ENCODE peak calls at places on chromosomes 12 and 14, in four cellular contexts. One of them, this sample, is unnamed.

GRCh38 chr12:12837025-12837872 is 24.1 kb downstream of the DDX47 start:
- DNase-seq in HCT116: peak; percentile 67
- DNase-seq in hepatocyte: peak; percentile 83
- DNase-seq in heart right ventricle: peak; percentile 12
- DNase-seq in this sample: no peak

GRCh38 chr12:68824597-68825250 is 16.7 kb downstream of the MDM2 start:
- DNase-seq in HCT116: no peak
- DNase-seq in hepatocyte: no peak
- DNase-seq in heart right ventricle: no peak
- DNase-seq in this sample: no peak

GRCh38 chr12:27682534-27682933 is 13.7 kb upstream of the REP15 start:
- DNase-seq in HCT116: no peak
- DNase-seq in heart right ventricle: no peak
- DNase-seq in hepatocyte: no peak
- DNase-seq in this sample: no peak

GRCh38 chr14:100384819-100385813 is 62.0 kb downstream of the SLC25A47 start:
- DNase-seq in HCT116: peak; percentile 35
- DNase-seq in hepatocyte: peak; percentile 76
- DNase-seq in heart right ventricle: no peak
- DNase-seq in this sample: no peak

GRCh38 chr14:72666610-72667009 is 227.3 kb downstream of the DPF3 start:
- DNase-seq in heart right ventricle: no peak
- DNase-seq in HCT116: peak; percentile 35
- DNase-seq in hepatocyte: no peak
- DNase-seq in this sample: no peak

GRCh38 chr12:132275110-132275531 is 54.3 kb downstream of the GALNT9 start:
- DNase-seq in hepatocyte: peak; percentile 66
- DNase-seq in heart right ventricle: no peak
- DNase-seq in HCT116: peak; percentile 82
- DNase-seq in this sample: no peak

GRCh38 chr12:124363376-124363965 is 68.6 kb downstream of the RFLNA start:
- DNase-seq in hepatocyte: no peak
- DNase-seq in heart right ventricle: no peak
- DNase-seq in HCT116: no peak
- DNase-seq in this sample: no peak

GRCh38 chr12:94777936-94778335 is 127.6 kb upstream of the TMCC3 start:
- DNase-seq in hepatocyte: no peak
- DNase-seq in heart right ventricle: no peak
- DNase-seq in HCT116: no peak
- DNase-seq in this sample: no peak

GRCh38 chr14:74605531-74606223 is 6.4 kb downstream of the LTBP2 start:
- DNase-seq in hepatocyte: no peak
- DNase-seq in heart right ventricle: no peak
- DNase-seq in HCT116: no peak
- DNase-seq in this sample: no peak

GRCh38 chr12:11794311-11794710 is 144.8 kb downstream of the ETV6 start:
- DNase-seq in heart right ventricle: peak; percentile 36
- DNase-seq in HCT116: no peak
- DNase-seq in hepatocyte: no peak
- DNase-seq in this sample: no peak

GRCh38 chr14:46819117-46819516 is 167.5 kb upstream of the RPL10L start:
- DNase-seq in HCT116: no peak
- DNase-seq in hepatocyte: no peak
- DNase-seq in heart right ventricle: no peak
- DNase-seq in this sample: no peak

GRCh38 chr12:52294803-52295202 is 3.5 kb upstream of the KRT81 start:
- DNase-seq in HCT116: no peak
- DNase-seq in heart right ventricle: no peak
- DNase-seq in hepatocyte: no peak
- DNase-seq in this sample: no peak

GRCh38 chr12:32252199-32253073 is 145.8 kb downstream of the BICD1 start:
- DNase-seq in heart right ventricle: no peak
- DNase-seq in HCT116: no peak
- DNase-seq in hepatocyte: no peak
- DNase-seq in this sample: no peak

GRCh38 chr14:23828001-23828400 is 125.6 kb upstream of the DHRS4 start:
- DNase-seq in heart right ventricle: no peak
- DNase-seq in hepatocyte: no peak
- DNase-seq in HCT116: no peak
- DNase-seq in this sample: no peak

GRCh38 chr14:32110200-32110896 is 33.2 kb downstream of the ARHGAP5 start:
- DNase-seq in hepatocyte: no peak
- DNase-seq in HCT116: no peak
- DNase-seq in heart right ventricle: no peak
- DNase-seq in this sample: no peak

GRCh38 chr12:110848524-110848923 is 1.7 kb downstream of the CCDC63 start:
- DNase-seq in hepatocyte: no peak
- DNase-seq in HCT116: no peak
- DNase-seq in heart right ventricle: no peak
- DNase-seq in this sample: no peak

GRCh38 chr12:5512585-5512970 is 80.7 kb downstream of the NTF3 start:
- DNase-seq in HCT116: no peak
- DNase-seq in heart right ventricle: no peak
- DNase-seq in hepatocyte: no peak
- DNase-seq in this sample: no peak

GRCh38 chr12:108592033-108592909 is 5.6 kb downstream of the TMEM119 start:
- DNase-seq in hepatocyte: no peak
- DNase-seq in HCT116: no peak
- DNase-seq in heart right ventricle: no peak
- DNase-seq in this sample: no peak

GRCh38 chr14:102928412-102929348 is 6.2 kb downstream of the AMN start:
- DNase-seq in heart right ventricle: peak; percentile 43
- DNase-seq in HCT116: peak; percentile 52
- DNase-seq in hepatocyte: peak; percentile 93
- DNase-seq in this sample: peak; percentile 58

GRCh38 chr14:101112351-101113107 is 209.0 kb upstream of the RTL1 start:
- DNase-seq in hepatocyte: no peak
- DNase-seq in HCT116: no peak
- DNase-seq in heart right ventricle: no peak
- DNase-seq in this sample: no peak

GRCh38 chr14:74476107-74476506 is 17.0 kb downstream of the NPC2 start:
- DNase-seq in HCT116: no peak
- DNase-seq in heart right ventricle: peak; percentile 15
- DNase-seq in hepatocyte: no peak
- DNase-seq in this sample: no peak

GRCh38 chr14:93100098-93100497 is 15.6 kb downstream of the ITPK1 start:
- DNase-seq in HCT116: no peak
- DNase-seq in heart right ventricle: no peak
- DNase-seq in hepatocyte: no peak
- DNase-seq in this sample: no peak

GRCh38 chr14:51554953-51555352 is 96.8 kb upstream of the FRMD6 start:
- DNase-seq in heart right ventricle: no peak
- DNase-seq in HCT116: no peak
- DNase-seq in hepatocyte: no peak
- DNase-seq in this sample: no peak

GRCh38 chr12:120258323-120258896 is 7.1 kb downstream of the PXN start:
- DNase-seq in heart right ventricle: no peak
- DNase-seq in HCT116: no peak
- DNase-seq in hepatocyte: no peak
- DNase-seq in this sample: no peak

GRCh38 chr12:96195845-96196451 is 1.8 kb downstream of the ELK3 start:
- DNase-seq in hepatocyte: peak; percentile 63
- DNase-seq in HCT116: no peak
- DNase-seq in heart right ventricle: no peak
- DNase-seq in this sample: no peak

GRCh38 chr12:103632554-103633216 is 45.6 kb downstream of the STAB2 start:
- DNase-seq in hepatocyte: peak; percentile 57
- DNase-seq in HCT116: peak; percentile 57
- DNase-seq in heart right ventricle: no peak
- DNase-seq in this sample: no peak

GRCh38 chr14:50559990-50560928 is at the start of gene ATL1:
- DNase-seq in hepatocyte: peak; percentile 80
- DNase-seq in HCT116: peak; percentile 29
- DNase-seq in heart right ventricle: peak; percentile 74
- DNase-seq in this sample: peak; percentile 75

GRCh38 chr12:76855266-76855665 is 23.6 kb downstream of the CSRP2 start:
- DNase-seq in heart right ventricle: no peak
- DNase-seq in hepatocyte: no peak
- DNase-seq in HCT116: no peak
- DNase-seq in this sample: no peak

GRCh38 chr14:55846852-55847471 is 267.0 kb downstream of the KTN1 start:
- DNase-seq in HCT116: no peak
- DNase-seq in heart right ventricle: no peak
- DNase-seq in hepatocyte: no peak
- DNase-seq in this sample: no peak

GRCh38 chr14:68683326-68683725 is 109.5 kb downstream of the ZFP36L1 start:
- DNase-seq in HCT116: no peak
- DNase-seq in heart right ventricle: no peak
- DNase-seq in hepatocyte: no peak
- DNase-seq in this sample: no peak

GRCh38 chr12:65649126-65649525 is 175.2 kb upstream of the HMGA2 start:
- DNase-seq in hepatocyte: no peak
- DNase-seq in HCT116: peak; percentile 98
- DNase-seq in heart right ventricle: no peak
- DNase-seq in this sample: no peak

GRCh38 chr12:1517007-1517406 is 77.4 kb downstream of the FBXL14 start:
- DNase-seq in heart right ventricle: no peak
- DNase-seq in hepatocyte: no peak
- DNase-seq in HCT116: no peak
- DNase-seq in this sample: no peak

GRCh38 chr14:42424501-42424900 is 817.8 kb downstream of the LRFN5 start:
- DNase-seq in heart right ventricle: no peak
- DNase-seq in hepatocyte: no peak
- DNase-seq in HCT116: no peak
- DNase-seq in this sample: no peak

GRCh38 chr14:101823511-101824120 is 62.1 kb downstream of the PPP2R5C start:
- DNase-seq in HCT116: no peak
- DNase-seq in hepatocyte: no peak
- DNase-seq in heart right ventricle: no peak
- DNase-seq in this sample: no peak

GRCh38 chr12:48070033-48070432 is 35.8 kb downstream of the SENP1 start:
- DNase-seq in heart right ventricle: no peak
- DNase-seq in hepatocyte: no peak
- DNase-seq in HCT116: no peak
- DNase-seq in this sample: no peak

GRCh38 chr12:48071808-48072207 is 34.1 kb downstream of the SENP1 start:
- DNase-seq in heart right ventricle: no peak
- DNase-seq in HCT116: no peak
- DNase-seq in hepatocyte: no peak
- DNase-seq in this sample: no peak

GRCh38 chr12:48072266-48072665 is 33.6 kb downstream of the SENP1 start:
- DNase-seq in heart right ventricle: no peak
- DNase-seq in HCT116: no peak
- DNase-seq in hepatocyte: no peak
- DNase-seq in this sample: no peak

GRCh38 chr12:48069253-48069652 is 36.6 kb downstream of the SENP1 start:
- DNase-seq in hepatocyte: no peak
- DNase-seq in heart right ventricle: no peak
- DNase-seq in HCT116: no peak
- DNase-seq in this sample: no peak

GRCh38 chr12:48070731-48071130 is 35.1 kb downstream of the SENP1 start:
- DNase-seq in hepatocyte: no peak
- DNase-seq in HCT116: no peak
- DNase-seq in heart right ventricle: no peak
- DNase-seq in this sample: no peak
- H3K27me3 ChIP-seq in hepatocyte: no peaks in the 10 kb centered on the region
- H3K27me3 ChIP-seq in HCT116: no peaks in the 10 kb centered on the region
- H3K27me3 ChIP-seq in heart right ventricle: no peaks in the 10 kb centered on the region
- H3K27me3 ChIP-seq in this sample: no peaks in the 10 kb centered on the region

GRCh38 chr14:78644824-78645559 is 474.8 kb downstream of the NRXN3 start:
- DNase-seq in HCT116: no peak
- DNase-seq in heart right ventricle: no peak
- DNase-seq in hepatocyte: no peak
- DNase-seq in this sample: no peak
- TF ChIP-seq CTCF in HCT116: no peak
- TF ChIP-seq CTCF in heart right ventricle: no peak
- TF ChIP-seq CTCF in hepatocyte: no peak
- TF ChIP-seq CTCF in this sample: no peak

GRCh38 chr14:105900398-105901160 is 374.2 kb downstream of the TMEM121 start:
- DNase-seq in HCT116: no peak
- DNase-seq in hepatocyte: no peak
- DNase-seq in heart right ventricle: peak; percentile 1
- DNase-seq in this sample: no peak
- H3K4me3 ChIP-seq in HCT116: no peak overlapping the region
- H3K4me3 ChIP-seq in hepatocyte: no peak overlapping the region
- H3K4me3 ChIP-seq in heart right ventricle: no peak overlapping the region
- H3K4me3 ChIP-seq in this sample: no peak overlapping the region

GRCh38 chr14:36204674-36205073 is 28.2 kb upstream of the PTCSC3 start:
- DNase-seq in HCT116: no peak
- DNase-seq in heart right ventricle: no peak
- DNase-seq in hepatocyte: no peak
- DNase-seq in this sample: no peak
- H3K27me3 ChIP-seq in HCT116: peaks cover 2% of the 10 kb centered on the region
- H3K27me3 ChIP-seq in heart right ventricle: no peaks in the 10 kb centered on the region
- H3K27me3 ChIP-seq in hepatocyte: no peaks in the 10 kb centered on the region
- H3K27me3 ChIP-seq in this sample: no peaks in the 10 kb centered on the region

GRCh38 chr14:91996951-91997371 is 42.9 kb downstream of the TRIP11 start:
- DNase-seq in heart right ventricle: no peak
- DNase-seq in hepatocyte: peak; percentile 73
- DNase-seq in HCT116: peak; percentile 44
- DNase-seq in this sample: no peak
- TF ChIP-seq CTCF in heart right ventricle: peak; percentile 71
- TF ChIP-seq CTCF in hepatocyte: peak; percentile 65
- TF ChIP-seq CTCF in HCT116: peak; percentile 72
- TF ChIP-seq CTCF in this sample: peak; percentile 67

GRCh38 chr12:24608108-24608507 is 340.8 kb downstream of the BCAT1 start:
- DNase-seq in HCT116: no peak
- DNase-seq in hepatocyte: no peak
- DNase-seq in heart right ventricle: no peak
- DNase-seq in this sample: no peak
- H3K4me3 ChIP-seq in HCT116: no peak overlapping the region
- H3K4me3 ChIP-seq in hepatocyte: no peak overlapping the region
- H3K4me3 ChIP-seq in heart right ventricle: no peak overlapping the region
- H3K4me3 ChIP-seq in this sample: no peak overlapping the region

DNA sequence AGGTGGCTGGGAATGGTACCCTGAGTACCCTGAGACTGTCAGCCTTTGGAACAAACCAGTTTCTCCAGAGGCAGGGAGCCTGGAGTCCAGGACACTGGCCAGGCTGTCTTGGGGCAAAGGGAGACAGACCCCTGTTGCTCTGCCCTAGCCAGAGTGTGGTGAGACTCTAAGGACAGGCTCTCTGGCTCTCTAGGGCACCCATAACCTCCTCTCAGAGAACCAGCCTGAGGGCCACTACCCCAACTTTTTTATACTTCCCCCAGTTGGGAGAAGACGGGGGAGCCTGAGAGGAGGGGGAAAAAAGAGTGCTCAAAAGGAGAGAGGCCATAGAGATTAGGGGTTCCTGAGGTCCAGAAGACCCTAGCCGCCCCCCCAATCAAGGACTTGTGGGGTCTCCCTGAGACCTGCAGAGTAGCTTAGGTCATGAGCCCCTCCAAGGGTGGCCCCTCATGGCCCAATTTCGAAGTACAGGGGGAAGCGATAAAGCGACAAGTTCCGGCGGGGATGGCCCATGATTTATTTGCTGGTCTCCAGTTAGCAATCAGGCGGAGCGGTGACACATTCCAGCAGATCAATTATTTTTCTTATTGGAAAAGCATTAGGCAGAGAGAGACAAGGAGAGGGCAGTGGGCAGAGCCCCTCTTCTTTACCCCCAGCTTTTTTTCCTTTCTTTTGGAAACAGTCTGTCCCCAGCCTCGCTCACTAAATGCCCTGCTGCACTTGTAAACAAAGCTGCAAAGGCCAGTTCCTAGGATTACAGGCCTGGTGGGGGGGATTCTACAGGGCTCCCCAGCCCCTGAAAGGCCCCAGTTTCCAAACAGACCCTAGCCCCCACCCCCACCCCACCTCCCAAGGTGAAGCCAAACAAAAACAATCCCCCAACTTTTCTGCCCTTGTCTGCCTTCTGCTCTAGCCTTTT is 1.5 kb downstream of the HOXC8 start:
- DNase-seq in HCT116: no peak
- DNase-seq in heart right ventricle: no peak
- DNase-seq in hepatocyte: no peak
- DNase-seq in this sample: no peak
- H3K27me3 ChIP-seq in HCT116: no peaks in the 10 kb centered on the region
- H3K27me3 ChIP-seq in heart right ventricle: peaks cover 96% of the 10 kb centered on the region
- H3K27me3 ChIP-seq in hepatocyte: peaks cover 88% of the 10 kb centered on the region
- H3K27me3 ChIP-seq in this sample: peaks cover 98% of the 10 kb centered on the region

This sample was measured in left ventricle myocardium inferior.